ENCODE peak calls at places on chromosomes 16 and 17, in four cellular contexts. D is K562, Z is HL-60, A is GM12878. X is an unnamed sample.

GRCh38 chr16:3215601-3216262 is 19.2 kb downstream of the ZNF200 start:
- DNase-seq in D (no peak), Z (no peak), A (no peak), X (no peak)

GRCh38 chr17:77693776-77694175 is 264.7 kb upstream of the TNRC6C start:
- DNase-seq in D (no peak), Z (no peak), A (no peak), X (no peak)

GRCh38 chr16:56632160-56632847 is at the start of gene MT1M:
- DNase-seq in D (no peak), Z (no peak), A (no peak), X (no peak)

GRCh38 chr16:83728518-83728917 is 79.3 kb upstream of the HSBP1 start:
- DNase-seq in D (no peak), Z (no peak), A (no peak), X (no peak)

GRCh38 chr16:63458842-63459241 is 1422.6 kb upstream of the CDH8 start:
- DNase-seq in D (no peak), Z (no peak), A (no peak), X (no peak)

GRCh38 chr17:77779711-77780539 is 178.6 kb upstream of the TNRC6C start:
- DNase-seq in D (no peak), Z (no peak), A (no peak), X (no peak)

GRCh38 chr17:6456321-6456720 is 12.1 kb downstream of the PIMREG start:
- DNase-seq in D (no peak), Z (no peak), A (no peak), X (no peak)

GRCh38 chr16:87160752-87161337 is 156.3 kb downstream of the C16orf95 start:
- DNase-seq in D (no peak), Z (no peak), A (no peak), X (no peak)

DNA sequence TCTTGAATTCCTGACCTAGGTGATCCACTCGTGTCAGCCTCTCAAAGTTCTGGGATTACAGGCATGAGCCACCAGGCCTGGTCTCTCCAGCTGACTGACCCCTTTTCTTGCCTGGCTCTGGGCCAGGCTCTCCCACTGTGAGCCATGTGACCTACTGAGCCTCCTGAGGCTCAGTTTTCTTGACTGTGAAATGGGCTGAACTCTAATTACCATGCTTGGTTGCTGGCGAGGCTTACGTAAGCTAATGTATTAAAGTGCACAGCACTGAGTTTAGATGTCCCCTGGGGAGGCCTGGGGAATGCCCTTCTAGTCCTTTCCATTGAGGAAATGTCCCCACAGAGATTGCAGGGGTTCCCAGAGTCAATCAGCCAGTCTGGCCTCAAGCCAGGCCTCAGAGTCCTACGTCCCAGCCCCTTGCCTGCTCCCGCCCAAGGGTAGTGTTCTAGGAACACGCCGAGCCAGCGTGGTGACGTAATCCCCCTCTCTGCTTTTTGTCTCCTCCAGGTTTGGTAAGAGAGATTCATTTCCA is 45.8 kb upstream of the LGALS9 start:
- DNase-seq in D (no peak), Z (no peak), A (no peak), X (no peak)
- TF ChIP-seq SPI1 in D (no peak), Z (no peak), A (no peak), X (no peak)

GRCh38 chr17:28644782-28645575 is at the start of gene BLTP2:
- DNase-seq in D (peak; percentile 98), Z (peak; percentile 93), A (peak; percentile 82), X (peak; percentile 97)
- TF ChIP-seq POLR2AphosphoS5 in D (peak; percentile 70), Z (no peak), A (peak; percentile 75), X (no peak)

DNA sequence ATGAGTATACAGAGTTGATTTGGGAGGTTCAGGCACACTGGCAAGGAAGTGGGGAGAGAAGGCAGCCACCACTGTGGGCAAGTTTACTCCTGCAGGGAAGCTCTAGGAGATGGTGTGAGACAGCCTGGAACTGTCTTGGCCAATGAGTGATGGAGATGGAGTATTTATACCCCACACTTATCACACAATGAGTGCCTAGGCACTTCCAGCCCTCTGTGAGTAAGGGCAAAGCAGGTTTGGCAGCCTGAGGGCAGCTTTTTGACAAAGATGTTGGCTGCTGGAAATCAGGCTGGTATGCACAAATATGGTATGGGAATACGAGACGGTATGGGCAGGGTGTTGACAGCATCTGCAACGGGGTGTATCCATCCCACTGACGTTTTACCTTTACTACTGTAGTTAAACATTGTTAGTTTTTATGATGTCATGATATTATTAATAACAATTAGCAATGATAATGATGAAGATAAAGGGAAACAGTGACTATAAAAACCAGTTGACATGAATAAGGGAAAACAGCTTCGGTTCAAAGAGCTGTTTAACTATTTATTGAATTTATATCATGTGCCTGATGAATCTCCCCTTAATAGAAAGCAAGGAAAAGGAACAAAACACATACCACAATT is 149.9 kb downstream of the CDK5R1 start:
- DNase-seq in D (no peak), Z (no peak), A (no peak), X (no peak)
- TF ChIP-seq SPI1 in D (no peak), Z (no peak), A (no peak), X (no peak)

DNA sequence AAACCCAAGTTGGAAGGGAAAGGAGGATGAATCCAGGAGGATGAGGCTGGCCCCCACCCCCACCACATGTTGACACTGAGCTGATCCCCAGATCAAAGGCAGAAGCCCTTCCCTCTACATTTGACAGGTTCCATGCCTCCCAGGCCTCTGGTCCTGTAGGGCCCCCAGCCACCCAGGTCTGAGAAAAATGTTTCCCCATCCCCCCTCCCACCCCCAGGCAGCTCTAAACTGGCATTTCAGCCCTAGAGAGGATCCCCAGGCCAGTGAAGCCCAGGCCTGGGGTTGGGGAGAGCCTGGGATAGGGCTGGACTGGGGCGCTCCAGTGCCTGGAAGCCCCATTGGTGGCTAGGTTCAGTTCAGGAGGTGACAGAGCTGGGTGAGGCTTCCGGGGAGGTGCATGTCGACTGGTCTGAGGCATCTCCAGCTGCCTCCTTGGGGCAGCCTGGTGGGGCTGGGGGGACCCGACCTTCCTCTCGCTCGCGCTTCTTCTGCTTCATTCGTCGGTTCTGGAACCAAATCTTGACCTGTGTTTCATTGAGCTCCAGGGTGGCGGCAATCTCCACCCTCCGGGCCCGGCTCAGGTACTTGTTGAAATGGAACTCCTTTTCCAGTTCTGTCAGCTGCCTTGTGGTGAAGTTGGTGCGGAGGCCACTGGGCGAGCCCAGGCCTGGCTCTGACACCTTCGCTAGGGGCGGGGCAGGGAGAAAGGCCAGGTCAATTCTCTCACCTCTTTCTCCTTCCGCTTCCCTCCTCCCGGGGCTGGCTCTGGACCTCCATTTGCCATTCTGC is 1.4 kb downstream of the HOXB1 start:
- DNase-seq in D (no peak), Z (no peak), A (no peak), X (no peak)
- TF ChIP-seq POLR2AphosphoS5 in D (no peak), Z (no peak), A (no peak), X (no peak)

GRCh38 chr17:35087731-35088646 is 24.5 kb upstream of the RFFL start:
- DNase-seq in D (peak; percentile 17), Z (peak; percentile 51), A (no peak), X (no peak)
- TF ChIP-seq SPI1 in D (peak; percentile 24), Z (no peak), A (no peak), X (no peak)

X was measured in GM12891.